ENCODE peak calls at places on chromosomes 4 and X, in six cellular contexts. One of them, this sample, is unnamed.
A peak's percentile ranks its signal among the peaks of the same experiment; 100 is the strongest.

GRCh38 chr4:186724048-186724860 is 598 bp upstream of the FAT1 start:
- DNase-seq in GM23338: peak; percentile 91
- DNase-seq in suprapubic skin: peak; percentile 75
- DNase-seq in transverse colon: peak; percentile 58
- DNase-seq in stomach: peak; percentile 64
- DNase-seq in K562: peak; percentile 35
- DNase-seq in this sample: no peak

GRCh38 chrX:106263817-106264216 is 95.7 kb downstream of the PWWP3B start:
- DNase-seq in suprapubic skin: no peak
- DNase-seq in stomach: no peak
- DNase-seq in transverse colon: no peak
- DNase-seq in K562: no peak
- DNase-seq in GM23338: no peak
- DNase-seq in this sample: no peak

GRCh38 chrX:15320297-15320696 is 4.9 kb upstream of the ASB11 start:
- DNase-seq in suprapubic skin: no peak
- DNase-seq in K562: no peak
- DNase-seq in stomach: no peak
- DNase-seq in GM23338: no peak
- DNase-seq in transverse colon: no peak
- DNase-seq in this sample: no peak

GRCh38 chr4:152063301-152064235 is 302.8 kb upstream of the GATB start:
- DNase-seq in GM23338: peak; percentile 35
- DNase-seq in stomach: peak; percentile 34
- DNase-seq in suprapubic skin: peak; percentile 70
- DNase-seq in transverse colon: peak; percentile 48
- DNase-seq in K562: no peak
- DNase-seq in this sample: no peak

GRCh38 chr4:72679666-72680065 is 110.6 kb upstream of the ADAMTS3 start:
- DNase-seq in K562: no peak
- DNase-seq in transverse colon: no peak
- DNase-seq in suprapubic skin: no peak
- DNase-seq in GM23338: peak; percentile 39
- DNase-seq in stomach: no peak
- DNase-seq in this sample: no peak

GRCh38 chr4:186190456-186191265 is 706 bp upstream of the CYP4V2 start:
- DNase-seq in GM23338: peak; percentile 50
- DNase-seq in suprapubic skin: no peak
- DNase-seq in transverse colon: peak; percentile 56
- DNase-seq in stomach: no peak
- DNase-seq in K562: peak; percentile 56
- DNase-seq in this sample: peak; percentile 41

GRCh38 chr4:7083597-7084563 is 16.0 kb upstream of the GRPEL1 start:
- DNase-seq in GM23338: no peak
- DNase-seq in transverse colon: no peak
- DNase-seq in stomach: no peak
- DNase-seq in K562: no peak
- DNase-seq in suprapubic skin: no peak
- DNase-seq in this sample: no peak

GRCh38 chrX:91414710-91415109 is 19.9 kb upstream of the PABPC5 start:
- DNase-seq in stomach: no peak
- DNase-seq in suprapubic skin: no peak
- DNase-seq in GM23338: peak; percentile 45
- DNase-seq in transverse colon: no peak
- DNase-seq in K562: no peak
- DNase-seq in this sample: no peak

GRCh38 chrX:18173494-18174180 is 47.0 kb downstream of the BEND2 start:
- DNase-seq in suprapubic skin: no peak
- DNase-seq in K562: peak; percentile 63
- DNase-seq in GM23338: no peak
- DNase-seq in stomach: no peak
- DNase-seq in transverse colon: no peak
- DNase-seq in this sample: no peak

GRCh38 chr4:56733352-56733751 is 52.3 kb upstream of the HOPX start:
- DNase-seq in suprapubic skin: no peak
- DNase-seq in GM23338: no peak
- DNase-seq in stomach: no peak
- DNase-seq in K562: no peak
- DNase-seq in transverse colon: no peak
- DNase-seq in this sample: no peak

GRCh38 chr4:140042634-140043033 is 111.3 kb downstream of the MAML3 start:
- DNase-seq in transverse colon: no peak
- DNase-seq in stomach: no peak
- DNase-seq in suprapubic skin: no peak
- DNase-seq in GM23338: no peak
- DNase-seq in K562: no peak
- DNase-seq in this sample: no peak

GRCh38 chrX:133726211-133726630 is 259.2 kb downstream of the GPC3 start:
- DNase-seq in K562: no peak
- DNase-seq in transverse colon: no peak
- DNase-seq in stomach: no peak
- DNase-seq in suprapubic skin: no peak
- DNase-seq in GM23338: no peak
- DNase-seq in this sample: no peak

GRCh38 chrX:16946361-16946964 is at the start of gene REPS2:
- DNase-seq in transverse colon: peak; percentile 90
- DNase-seq in suprapubic skin: peak; percentile 86
- DNase-seq in K562: peak; percentile 95
- DNase-seq in stomach: peak; percentile 92
- DNase-seq in GM23338: peak; percentile 90
- DNase-seq in this sample: peak; percentile 65

GRCh38 chr4:56683455-56683854 is 2.4 kb upstream of the HOPX start:
- DNase-seq in transverse colon: no peak
- DNase-seq in suprapubic skin: no peak
- DNase-seq in GM23338: no peak
- DNase-seq in stomach: no peak
- DNase-seq in K562: no peak
- DNase-seq in this sample: no peak

GRCh38 chrX:19046343-19047215 is 62.7 kb upstream of the PHKA2 start:
- DNase-seq in transverse colon: no peak
- DNase-seq in stomach: no peak
- DNase-seq in GM23338: no peak
- DNase-seq in K562: no peak
- DNase-seq in suprapubic skin: no peak
- DNase-seq in this sample: no peak

GRCh38 chr4:183858011-183858615 is 47.0 kb upstream of the STOX2 start:
- DNase-seq in suprapubic skin: no peak
- DNase-seq in K562: no peak
- DNase-seq in stomach: no peak
- DNase-seq in GM23338: no peak
- DNase-seq in transverse colon: no peak
- DNase-seq in this sample: no peak

GRCh38 chr4:10746371-10747143 is 62.0 kb upstream of the CLNK start:
- DNase-seq in K562: no peak
- DNase-seq in stomach: no peak
- DNase-seq in transverse colon: no peak
- DNase-seq in GM23338: no peak
- DNase-seq in suprapubic skin: no peak
- DNase-seq in this sample: no peak

GRCh38 chr4:26235500-26235899 is 85.3 kb upstream of the RBPJ start:
- DNase-seq in stomach: peak; percentile 33
- DNase-seq in suprapubic skin: peak; percentile 86
- DNase-seq in GM23338: no peak
- DNase-seq in transverse colon: peak; percentile 60
- DNase-seq in K562: no peak
- DNase-seq in this sample: no peak

GRCh38 chr4:117324851-117325491 is 239.6 kb upstream of the TRAM1L1 start:
- DNase-seq in GM23338: no peak
- DNase-seq in suprapubic skin: no peak
- DNase-seq in K562: no peak
- DNase-seq in transverse colon: no peak
- DNase-seq in stomach: no peak
- DNase-seq in this sample: no peak
- TF ChIP-seq POLR2AphosphoS5 in GM23338: no peak
- TF ChIP-seq POLR2AphosphoS5 in suprapubic skin: no peak
- TF ChIP-seq POLR2AphosphoS5 in K562: no peak
- TF ChIP-seq POLR2AphosphoS5 in transverse colon: no peak
- TF ChIP-seq POLR2AphosphoS5 in stomach: no peak
- TF ChIP-seq POLR2AphosphoS5 in this sample: no peak

DNA sequence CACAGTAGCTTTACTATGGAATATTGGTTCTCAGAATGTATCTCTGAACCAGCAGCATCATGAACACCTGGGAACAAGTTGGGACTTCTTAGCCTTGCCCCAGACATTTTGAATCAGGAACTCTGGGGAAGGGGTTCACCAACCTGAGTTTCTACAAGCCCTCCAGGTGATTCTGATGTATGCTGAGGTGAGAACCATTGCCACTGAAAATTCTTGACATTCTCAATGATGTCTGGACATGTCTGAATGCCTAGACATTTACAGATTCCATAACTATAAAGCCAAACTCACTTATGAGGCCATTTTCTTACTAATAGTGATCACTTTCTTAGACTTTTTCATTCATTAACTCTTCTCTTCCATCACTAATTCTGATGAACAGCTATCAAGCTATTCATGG is 389.4 kb upstream of the FTHL17 start:
- DNase-seq in suprapubic skin: no peak
- DNase-seq in GM23338: no peak
- DNase-seq in transverse colon: no peak
- DNase-seq in stomach: no peak
- DNase-seq in K562: no peak
- DNase-seq in this sample: no peak
- TF ChIP-seq POLR2AphosphoS5 in suprapubic skin: no peak
- TF ChIP-seq POLR2AphosphoS5 in GM23338: no peak
- TF ChIP-seq POLR2AphosphoS5 in transverse colon: no peak
- TF ChIP-seq POLR2AphosphoS5 in stomach: no peak
- TF ChIP-seq POLR2AphosphoS5 in K562: no peak
- TF ChIP-seq POLR2AphosphoS5 in this sample: no peak

DNA sequence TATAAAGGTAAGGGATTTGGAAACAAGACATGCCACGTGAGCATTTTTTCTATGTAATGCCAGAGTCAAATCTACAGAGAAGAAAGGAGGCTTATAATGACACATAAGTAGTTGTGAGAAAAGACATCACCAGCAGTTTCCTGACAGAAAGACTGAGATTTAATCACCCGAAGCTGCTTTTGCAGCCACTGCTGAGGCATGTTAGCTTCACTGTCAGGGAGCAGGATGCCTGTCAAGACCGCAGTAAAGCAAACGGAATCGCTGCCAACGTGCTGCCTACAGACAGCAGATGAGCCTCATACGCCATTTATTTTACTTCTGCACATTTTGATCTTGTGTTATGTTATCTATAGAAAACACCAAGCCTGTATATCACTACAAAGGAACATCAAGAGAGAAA is 68.7 kb upstream of the NDST3 start:
- DNase-seq in GM23338: no peak
- DNase-seq in stomach: no peak
- DNase-seq in K562: no peak
- DNase-seq in transverse colon: no peak
- DNase-seq in suprapubic skin: no peak
- DNase-seq in this sample: no peak
- TF ChIP-seq POLR2AphosphoS5 in GM23338: no peak
- TF ChIP-seq POLR2AphosphoS5 in stomach: no peak
- TF ChIP-seq POLR2AphosphoS5 in K562: no peak
- TF ChIP-seq POLR2AphosphoS5 in transverse colon: no peak
- TF ChIP-seq POLR2AphosphoS5 in suprapubic skin: no peak
- TF ChIP-seq POLR2AphosphoS5 in this sample: no peak

GRCh38 chr4:182715548-182715947 is 201.6 kb downstream of the DCTD start:
- DNase-seq in suprapubic skin: no peak
- DNase-seq in stomach: no peak
- DNase-seq in transverse colon: no peak
- DNase-seq in GM23338: no peak
- DNase-seq in K562: no peak
- DNase-seq in this sample: no peak

GRCh38 chr4:182716207-182716606 is 201.0 kb downstream of the DCTD start:
- DNase-seq in stomach: no peak
- DNase-seq in suprapubic skin: no peak
- DNase-seq in K562: no peak
- DNase-seq in GM23338: peak; percentile 44
- DNase-seq in transverse colon: no peak
- DNase-seq in this sample: no peak

DNA sequence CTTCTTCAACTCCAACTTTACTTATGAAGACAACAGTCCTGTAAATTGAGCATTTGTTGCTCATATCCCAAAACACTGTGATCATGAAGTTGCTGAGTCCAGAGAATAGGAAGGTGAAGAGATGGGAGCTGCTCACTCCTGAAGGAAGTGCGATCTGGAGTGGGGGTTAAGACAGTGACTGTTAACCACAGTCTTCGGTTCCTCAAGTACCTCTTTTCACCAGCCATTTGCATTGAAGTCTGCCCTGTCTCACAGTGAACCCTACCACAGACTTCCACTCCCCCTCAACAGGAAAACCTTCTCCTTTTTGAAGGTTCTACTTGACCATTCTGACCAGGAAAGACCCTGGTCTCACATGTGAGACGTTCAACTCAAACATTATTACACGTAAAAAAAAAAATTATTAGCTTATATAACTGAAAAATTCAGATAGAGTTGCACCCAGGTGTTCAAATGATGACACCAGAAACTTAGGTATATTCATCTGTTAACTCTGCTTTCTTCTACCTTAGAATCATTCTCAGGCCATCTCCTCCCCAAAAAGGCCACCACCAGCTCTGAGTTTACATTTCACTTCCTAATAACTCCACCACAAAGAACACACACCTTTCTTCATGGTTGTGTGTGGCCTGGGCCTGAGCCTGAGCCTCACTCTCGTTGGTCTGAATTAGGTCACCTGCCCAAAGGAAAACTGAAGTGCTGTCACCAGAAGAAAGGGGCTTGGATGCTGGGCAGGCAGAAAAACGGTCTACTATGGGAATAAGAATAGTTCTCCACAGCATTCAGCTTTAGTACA is 199.2 kb downstream of the DCTD start:
- DNase-seq in suprapubic skin: no peak
- DNase-seq in stomach: no peak
- DNase-seq in transverse colon: no peak
- DNase-seq in K562: no peak
- DNase-seq in GM23338: no peak
- DNase-seq in this sample: no peak
- TF ChIP-seq POLR2AphosphoS5 in suprapubic skin: no peak
- TF ChIP-seq POLR2AphosphoS5 in stomach: no peak
- TF ChIP-seq POLR2AphosphoS5 in transverse colon: no peak
- TF ChIP-seq POLR2AphosphoS5 in K562: no peak
- TF ChIP-seq POLR2AphosphoS5 in GM23338: no peak
- TF ChIP-seq POLR2AphosphoS5 in this sample: no peak

This sample was measured in GM12892.